ENCODE peak calls at places on chromosomes 7 and 10, in four cellular contexts. D is NCI-H1105 treated with DMSO at 0.1 percent for 48 hours, G is ELF-1, Q is HTR-8/SVneo. T is an unnamed sample.

GRCh38 chr10:27723436-27723835 is 22.2 kb downstream of the MKX start:
- DNase-seq in D (no peak), G (no peak), Q (no peak), T (no peak)

GRCh38 chr10:75764974-75765551 is 333.6 kb downstream of the LRMDA start:
- DNase-seq in D (no peak), G (no peak), Q (no peak), T (no peak)

GRCh38 chr10:125768217-125768616 is 7.4 kb downstream of the MMP21 start:
- DNase-seq in D (peak), G (no peak), Q (no peak), T (no peak)

GRCh38 chr7:149734514-149735075 is 38.8 kb downstream of the ZNF467 start:
- DNase-seq in D (no peak), G (no peak), Q (no peak), T (no peak)

GRCh38 chr7:35035511-35035921 is 1.8 kb downstream of the DPY19L1 start:
- DNase-seq in D (peak), G (peak), Q (peak), T (no peak)

GRCh38 chr10:127303105-127303504 is 106.7 kb upstream of the INSYN2A start:
- DNase-seq in D (no peak), G (no peak), Q (no peak), T (no peak)

GRCh38 chr7:32224276-32224675 is 154.1 kb upstream of the PDE1C start:
- DNase-seq in D (no peak), G (no peak), Q (no peak), T (no peak)

GRCh38 chr7:26650081-26650480 is 214.3 kb downstream of the SKAP2 start:
- DNase-seq in D (no peak), G (no peak), Q (no peak), T (no peak)

GRCh38 chr7:2638224-2638991 is 6.6 kb downstream of the TTYH3 start:
- DNase-seq in D (no peak), G (no peak), Q (no peak), T (no peak)

GRCh38 chr7:84331665-84332064 is 137.1 kb upstream of the SEMA3A start:
- DNase-seq in D (no peak), G (no peak), Q (no peak), T (no peak)

GRCh38 chr7:112080441-112080840 is 125.8 kb downstream of the DOCK4 start:
- DNase-seq in D (no peak), G (no peak), Q (peak), T (no peak)

GRCh38 chr10:95819620-95820329 is 63.8 kb downstream of the ENTPD1 start:
- DNase-seq in D (no peak), G (no peak), Q (no peak), T (no peak)

GRCh38 chr7:127153315-127153714 is 99.4 kb downstream of the GRM8 start:
- DNase-seq in D (no peak), G (no peak), Q (no peak), T (no peak)

GRCh38 chr10:125377368-125377767 is 217.0 kb upstream of the CTBP2 start:
- DNase-seq in D (no peak), G (no peak), Q (no peak), T (no peak)

GRCh38 chr7:100539436-100540006 is 518 bp downstream of the AGFG2 start:
- DNase-seq in D (no peak), G (no peak), Q (no peak), T (no peak)

GRCh38 chr7:831596-832291 is 532 bp upstream of the SUN1 start:
- DNase-seq in D (no peak), G (no peak), Q (peak), T (no peak)

GRCh38 chr10:70130878-70131559 is 1.6 kb downstream of the AIFM2 start:
- DNase-seq in D (no peak), G (no peak), Q (no peak), T (no peak)

GRCh38 chr7:39633563-39634550 is 10.5 kb downstream of the RALA start:
- DNase-seq in D (no peak), G (no peak), Q (no peak), T (peak)

GRCh38 chr7:24926623-24927539 is 53.1 kb downstream of the OSBPL3 start:
- DNase-seq in D (no peak), G (no peak), Q (no peak), T (no peak)

GRCh38 chr7:3117488-3118228 is 74.0 kb upstream of the CARD11 start:
- DNase-seq in D (no peak), G (no peak), Q (no peak), T (no peak)

GRCh38 chr7:56028942-56029630 is 22.2 kb downstream of the PSPH start:
- DNase-seq in D (no peak), G (no peak), Q (no peak), T (no peak)

GRCh38 chr7:46386428-46387399 is 465.6 kb upstream of the IGFBP3 start:
- DNase-seq in D (no peak), G (peak), Q (no peak), T (no peak)

GRCh38 chr7:151088019-151088855 is 2.0 kb downstream of the AGAP3 start:
- DNase-seq in D (peak), G (peak), Q (no peak), T (no peak)

GRCh38 chr7:2009541-2010001 is 223.2 kb downstream of the MAD1L1 start:
- DNase-seq in D (no peak), G (no peak), Q (no peak), T (peak)

GRCh38 chr10:110547139-110547761 is 20.2 kb upstream of the SMC3 start:
- DNase-seq in D (peak), G (no peak), Q (no peak), T (no peak)

GRCh38 chr7:102413611-102414010 is 17.4 kb downstream of the PRKRIP1 start:
- DNase-seq in D (no peak), G (no peak), Q (no peak), T (no peak)

GRCh38 chr10:14573666-14574261 is 200.9 kb downstream of the FAM107B start:
- DNase-seq in D (no peak), G (no peak), Q (no peak), T (no peak)

GRCh38 chr7:116938678-116939077 is 14.6 kb upstream of the ST7 start:
- DNase-seq in D (no peak), G (no peak), Q (no peak), T (no peak)

GRCh38 chr7:106010331-106010730 is 47.3 kb downstream of the CDHR3 start:
- DNase-seq in D (no peak), G (no peak), Q (no peak), T (no peak)

GRCh38 chr7:147982307-147982706 is 608.3 kb upstream of the C7orf33 start:
- DNase-seq in D (no peak), G (no peak), Q (peak), T (no peak)

GRCh38 chr7:66362136-66362535 is 157.0 kb downstream of the TPST1 start:
- DNase-seq in D (no peak), G (no peak), Q (no peak), T (no peak)

GRCh38 chr10:126476256-126476655 is 88.0 kb upstream of the ADAM12 start:
- DNase-seq in D (no peak), G (peak), Q (no peak), T (no peak)

GRCh38 chr10:124860426-124860825 is 58.8 kb downstream of the ABRAXAS2 start:
- DNase-seq in D (no peak), G (no peak), Q (no peak), T (no peak)

GRCh38 chr7:25567430-25567829 is 339.1 kb upstream of the NPVF start:
- DNase-seq in D (no peak), G (no peak), Q (no peak), T (no peak)